ENCODE peak calls at places on chromosomes 11 and 22, in eight cellular contexts. Y, W, F, V, H, X, N and K are unnamed samples.

GRCh38 chr22:23036684-23037428 is 33.5 kb upstream of the GNAZ start:
- ATAC-seq in H (peak), N (peak), F (no peak), V (no peak), Y (no peak), W (peak), X (peak), K (peak)

GRCh38 chr11:75851203-75851602 is 36.2 kb downstream of the UVRAG start:
- ATAC-seq in X (no peak), V (no peak), H (no peak), W (no peak), Y (peak), N (peak), F (no peak), K (no peak)

GRCh38 chr11:34198523-34198922 is 93.1 kb downstream of the NAT10 start:
- ATAC-seq in Y (no peak), V (peak), H (no peak), F (no peak), W (peak), N (no peak), X (peak), K (no peak)

GRCh38 chr11:108233277-108233945 is 10.5 kb downstream of the ATM start:
- ATAC-seq in W (no peak), V (no peak), X (no peak), F (no peak), N (no peak), H (no peak), Y (no peak), K (no peak)

GRCh38 chr11:117809236-117810055 is 12.4 kb upstream of the DSCAML1 start:
- ATAC-seq in N (peak), V (peak), F (peak), Y (peak), X (peak), W (peak), H (peak), K (peak)

GRCh38 chr11:71298761-71299181 is 46.4 kb upstream of the SHANK2 start:
- ATAC-seq in X (no peak), N (no peak), W (no peak), F (no peak), V (no peak), Y (no peak), H (no peak), K (no peak)

GRCh38 chr22:33875316-33875715 is 45.0 kb downstream of the LARGE1 start:
- ATAC-seq in X (no peak), V (no peak), N (peak), W (no peak), H (no peak), F (no peak), Y (no peak), K (no peak)

GRCh38 chr22:35274154-35274871 is 17.0 kb downstream of the HMGXB4 start:
- ATAC-seq in W (no peak), H (no peak), N (no peak), F (no peak), X (no peak), V (no peak), Y (no peak), K (no peak)

GRCh38 chr11:1158681-1159525 is 1.1 kb downstream of the MUC5AC start:
- ATAC-seq in N (no peak), X (no peak), V (no peak), W (no peak), Y (no peak), F (no peak), H (no peak), K (no peak)

GRCh38 chr11:120127236-120127635 is 10.7 kb downstream of the TRIM29 start:
- ATAC-seq in V (no peak), N (no peak), Y (no peak), W (no peak), F (no peak), H (no peak), X (no peak), K (no peak)

GRCh38 chr11:1917523-1918435 is 1.7 kb upstream of the TNNT3 start:
- ATAC-seq in N (peak), F (peak), Y (peak), W (no peak), H (peak), X (peak), V (no peak), K (peak)

GRCh38 chr11:18706330-18707243 is 8.0 kb downstream of the TMEM86A start:
- ATAC-seq in W (peak), F (peak), Y (peak), H (peak), V (peak), X (no peak), N (peak), K (peak)

GRCh38 chr11:123191939-123192338 is 3.1 kb downstream of the CLMP start:
- ATAC-seq in W (no peak), X (peak), Y (no peak), F (no peak), V (no peak), N (no peak), H (no peak), K (no peak)

GRCh38 chr22:36166518-36167220 is 6.1 kb upstream of the APOL3 start:
- ATAC-seq in N (no peak), Y (no peak), V (peak), W (no peak), F (no peak), X (peak), H (peak), K (no peak)

GRCh38 chr11:15489281-15489680 is 374.6 kb downstream of the INSC start:
- ATAC-seq in H (no peak), N (no peak), F (no peak), V (no peak), X (no peak), W (no peak), Y (no peak), K (peak)

GRCh38 chr22:45638197-45638596 is 33.4 kb upstream of the ATXN10 start:
- ATAC-seq in Y (peak), X (no peak), F (no peak), W (no peak), N (no peak), V (no peak), H (no peak), K (no peak)

GRCh38 chr22:23684561-23685031 is 6.2 kb upstream of the RGL4 start:
- ATAC-seq in Y (peak), W (no peak), F (no peak), N (peak), H (no peak), X (no peak), V (no peak), K (no peak)

GRCh38 chr22:20980938-20981722 is 967 bp upstream of the LZTR1 start:
- ATAC-seq in W (no peak), H (no peak), F (no peak), N (no peak), V (no peak), X (no peak), Y (no peak), K (no peak)

GRCh38 chr11:501001-501682 is 5.9 kb downstream of the RNH1 start:
- ATAC-seq in Y (no peak), X (no peak), N (peak), F (no peak), V (no peak), H (no peak), W (no peak), K (no peak)

GRCh38 chr22:28980326-28980725 is 81.3 kb downstream of the C22orf31 start:
- ATAC-seq in H (no peak), W (no peak), Y (peak), N (no peak), X (no peak), F (no peak), V (no peak), K (no peak)

GRCh38 chr11:125457814-125458343 is 38.2 kb downstream of the FEZ1 start:
- ATAC-seq in V (no peak), X (no peak), N (peak), F (peak), W (no peak), Y (peak), H (peak), K (no peak)

GRCh38 chr11:126132319-126132718 is 69.7 kb upstream of the CDON start:
- ATAC-seq in V (no peak), H (peak), W (no peak), N (peak), F (peak), X (no peak), Y (peak), K (peak)

GRCh38 chr11:111938687-111939160 is 1.6 kb downstream of the DIXDC1 start:
- ATAC-seq in V (peak), Y (peak), H (peak), F (peak), N (peak), W (peak), X (no peak), K (peak)

GRCh38 chr22:26291940-26292666 is 122.8 kb downstream of the SEZ6L start:
- ATAC-seq in X (no peak), W (no peak), N (no peak), V (no peak), F (peak), H (no peak), Y (no peak), K (no peak)

GRCh38 chr22:37503850-37504249 is 15.4 kb downstream of the CARD10 start:
- ATAC-seq in X (no peak), F (no peak), V (no peak), H (peak), N (peak), Y (no peak), W (no peak), K (no peak)

GRCh38 chr11:114594703-114595102 is 883 bp downstream of the NXPE4 start:
- ATAC-seq in W (no peak), F (no peak), V (no peak), X (no peak), H (peak), Y (no peak), N (no peak), K (no peak)